ENCODE peak calls at places on chromosomes 5 and 9, in four cellular contexts. J is colonic mucosa, F is neural progenitor cell, K is cardiac muscle cell. V is an unnamed sample. For H3K4me1, the result is how much of the 10 kb centered on the place peaks cover.

GRCh38 chr5:124280044-124280443 is 466.4 kb downstream of the ZNF608 start:
- DNase-seq in F (no peak), J (no peak), K (no peak), V (no peak)

GRCh38 chr9:15485836-15486678 is 24.7 kb downstream of the PSIP1 start:
- DNase-seq in K (peak), J (no peak), F (peak), V (no peak)

GRCh38 chr5:76601470-76601869 is 21.7 kb downstream of the F2RL2 start:
- DNase-seq in F (peak), J (peak), K (peak), V (no peak)

GRCh38 chr5:32443145-32443540 is 1.4 kb downstream of the ZFR start:
- DNase-seq in J (no peak), F (no peak), K (no peak), V (no peak)

GRCh38 chr5:28808967-28809810 is 1770.8 kb upstream of the CDH9 start:
- DNase-seq in J (no peak), F (no peak), K (no peak), V (no peak)

GRCh38 chr5:3140117-3140516 is 388.6 kb upstream of the IRX2 start:
- DNase-seq in F (no peak), K (no peak), J (no peak), V (no peak)

GRCh38 chr9:93094294-93095204 is 1.5 kb upstream of the CARD19 start:
- DNase-seq in K (peak), F (peak), J (peak), V (peak)

GRCh38 chr5:114411380-114411931 is 49.6 kb downstream of the KCNN2 start:
- DNase-seq in J (no peak), F (no peak), K (no peak), V (no peak)

GRCh38 chr5:106017243-106017857 is 1653.4 kb downstream of the EFNA5 start:
- DNase-seq in F (no peak), K (no peak), J (no peak), V (no peak)

GRCh38 chr9:72465602-72466001 is 55.8 kb upstream of the TMC1 start:
- DNase-seq in F (no peak), J (no peak), K (no peak), V (no peak)

GRCh38 chr9:91151014-91151740 is 210.5 kb downstream of the AUH start:
- DNase-seq in K (no peak), J (no peak), F (no peak), V (no peak)

GRCh38 chr5:69270827-69271226 is 36.1 kb downstream of the CDK7 start:
- DNase-seq in J (no peak), K (no peak), F (no peak), V (no peak)

GRCh38 chr9:121751686-121752445 is 100.4 kb downstream of the DAB2IP start:
- DNase-seq in K (peak), F (no peak), J (no peak), V (no peak)
- H3K4me1 ChIP-seq in K (under half), F (under half), J (under half), V (half or more)

DNA sequence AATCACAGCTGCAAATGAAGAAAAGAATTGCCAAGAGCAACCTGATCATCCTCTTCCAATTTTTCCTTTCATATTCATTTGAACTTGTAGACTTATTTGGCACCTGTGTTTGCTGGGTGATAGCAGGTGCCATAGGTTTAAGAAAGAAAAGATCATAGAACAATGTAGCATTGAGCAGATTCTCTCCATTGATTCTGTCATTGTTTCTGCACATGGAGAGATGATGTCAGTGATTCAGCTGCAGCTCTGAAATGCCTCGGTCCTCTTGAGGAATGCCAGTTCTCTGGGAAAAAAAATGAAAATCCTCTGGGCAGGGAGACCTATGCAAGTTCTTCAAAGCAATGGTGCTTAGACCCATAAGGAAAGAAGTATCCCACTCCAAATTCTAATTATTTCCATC is 418.1 kb upstream of the KLF4 start:
- DNase-seq in K (no peak), F (no peak), J (no peak), V (no peak)
- H3K4me3 ChIP-seq in K (no peak), F (no peak), J (no peak), V (no peak)

DNA sequence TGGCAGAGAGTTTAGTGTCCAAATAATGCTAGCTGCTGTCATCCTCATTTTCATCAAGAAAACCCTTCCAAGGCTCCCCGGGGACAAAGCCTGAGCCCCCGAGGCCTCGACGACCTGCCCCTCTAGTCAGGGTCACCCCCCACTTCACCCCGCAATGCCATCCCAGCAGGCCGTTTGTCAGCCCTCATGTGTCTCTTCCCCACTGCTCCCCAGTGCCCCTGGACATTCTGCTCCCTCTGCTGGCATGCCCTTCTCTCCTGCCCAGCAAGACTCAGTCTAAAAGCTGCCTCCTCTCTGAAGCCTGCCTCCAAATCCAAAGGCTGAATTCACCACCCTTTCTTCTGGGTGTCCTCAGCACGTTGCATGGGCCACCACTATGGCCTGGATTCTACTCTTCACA is 59.3 kb downstream of the PAX5 start:
- DNase-seq in J (no peak), K (no peak), F (no peak), V (no peak)
- H3K4me1 ChIP-seq in J (under half), K (under half), F (under half), V (under half)

DNA sequence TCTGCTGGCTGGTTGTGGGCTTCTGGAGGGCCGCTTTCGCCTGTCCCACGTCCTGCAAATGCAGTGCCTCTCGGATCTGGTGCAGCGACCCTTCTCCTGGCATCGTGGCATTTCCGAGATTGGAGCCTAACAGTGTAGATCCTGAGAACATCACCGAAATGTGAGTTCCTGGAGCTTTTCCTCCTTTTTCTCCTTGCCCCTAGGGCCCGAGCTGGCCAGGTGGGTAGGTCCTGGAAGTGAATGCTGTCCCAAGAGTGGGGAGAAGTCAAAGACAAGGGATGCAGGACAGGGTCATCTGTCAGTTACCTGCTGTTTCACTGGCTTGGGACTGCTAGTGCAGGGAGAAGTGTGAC is 1.2 kb downstream of the NTRK2 start:
- DNase-seq in K (no peak), J (no peak), F (no peak), V (no peak)
- H3K4me3 ChIP-seq in K (peak), J (no peak), F (peak), V (peak)

GRCh38 chr9:130398487-130399240 is 46.1 kb upstream of the ASS1 start:
- DNase-seq in K (no peak), J (peak), F (no peak), V (no peak)
- H3K4me1 ChIP-seq in K (under half), J (under half), F (under half), V (under half)

GRCh38 chr9:692636-693459 is 148.6 kb upstream of the DMRT1 start:
- DNase-seq in K (no peak), J (no peak), F (no peak), V (no peak)
- H3K4me3 ChIP-seq in K (no peak), J (no peak), F (no peak), V (peak)

GRCh38 chr5:144596517-144596916 is 425.8 kb downstream of the KCTD16 start:
- DNase-seq in K (no peak), J (no peak), F (no peak), V (no peak)
- H3K4me1 ChIP-seq in K (under half), J (under half), F (under half), V (under half)

V was measured in psoas muscle.